ENCODE peak calls at places on chromosomes 1 and 21, in four cellular contexts. S is ovary; C is CD8-positive, alpha-beta T cell; A is transverse colon. Y is an unnamed sample.

GRCh38 chr21:29295066-29295650 is 3.6 kb upstream of the BACH1 start:
- DNase-seq in S (no peak), C (no peak), A (peak), Y (no peak)

GRCh38 chr1:161166669-161167548 is 683 bp downstream of the PPOX start:
- DNase-seq in S (no peak), C (no peak), A (no peak), Y (no peak)

GRCh38 chr1:27979151-27979858 is 19.5 kb downstream of the XKR8 start:
- DNase-seq in S (no peak), C (no peak), A (no peak), Y (no peak)

GRCh38 chr1:29709711-29710169 is 473.4 kb downstream of the PTPRU start:
- DNase-seq in S (no peak), C (no peak), A (no peak), Y (no peak)

GRCh38 chr1:157360021-157360390 is 192.3 kb downstream of the FCRL5 start:
- DNase-seq in S (no peak), C (no peak), A (no peak), Y (no peak)

GRCh38 chr1:54977938-54978337 is 2.5 kb upstream of the TMEM61 start:
- DNase-seq in S (no peak), C (no peak), A (peak), Y (peak)

GRCh38 chr21:32456497-32456918 is 44.0 kb downstream of the EVA1C start:
- DNase-seq in S (no peak), C (no peak), A (no peak), Y (no peak)

GRCh38 chr21:45073301-45074047 is 906 bp upstream of the ADARB1 start:
- DNase-seq in S (peak), C (no peak), A (peak), Y (peak)

GRCh38 chr21:38289697-38290096 is 32.9 kb downstream of the KCNJ15 start:
- DNase-seq in S (no peak), C (no peak), A (peak), Y (no peak)

GRCh38 chr1:106773206-106773605 is 283.3 kb upstream of the PRMT6 start:
- DNase-seq in S (no peak), C (no peak), A (no peak), Y (no peak)

GRCh38 chr1:47444578-47445465 is 7.0 kb downstream of the FOXD2 start:
- DNase-seq in S (no peak), C (no peak), A (peak), Y (no peak)

GRCh38 chr1:230844561-230844960 is 23.8 kb downstream of the C1orf198 start:
- DNase-seq in S (no peak), C (no peak), A (no peak), Y (no peak)

GRCh38 chr21:41953831-41954653 is at the start of gene C2CD2:
- DNase-seq in S (peak), C (no peak), A (peak), Y (peak)

GRCh38 chr1:93080424-93080823 is 1.3 kb downstream of the MTF2 start:
- DNase-seq in S (no peak), C (no peak), A (no peak), Y (no peak)

GRCh38 chr1:21865943-21866628 is 54.0 kb downstream of the LDLRAD2 start:
- DNase-seq in S (no peak), C (no peak), A (peak), Y (no peak)

GRCh38 chr1:11152755-11153154 is 36.4 kb upstream of the ANGPTL7 start:
- DNase-seq in S (no peak), C (no peak), A (no peak), Y (no peak)

GRCh38 chr1:6087958-6088357 is 42.3 kb downstream of the KCNAB2 start:
- DNase-seq in S (no peak), C (no peak), A (no peak), Y (no peak)

GRCh38 chr1:3711381-3711779 is 40.9 kb upstream of the CCDC27 start:
- DNase-seq in S (no peak), C (no peak), A (no peak), Y (no peak)

GRCh38 chr1:119371800-119372199 is 3.2 kb downstream of the HAO2 start:
- DNase-seq in S (no peak), C (no peak), A (no peak), Y (no peak)

GRCh38 chr1:169321539-169321938 is 46.1 kb downstream of the NME7 start:
- DNase-seq in S (no peak), C (no peak), A (no peak), Y (no peak)

GRCh38 chr1:160836981-160837557 is 25.6 kb downstream of the CD244 start:
- DNase-seq in S (no peak), C (no peak), A (no peak), Y (no peak)

GRCh38 chr1:147243228-147243685 is 773 bp downstream of the CHD1L start:
- DNase-seq in S (peak), C (peak), A (peak), Y (no peak)

GRCh38 chr1:147676306-147677085 is 6.2 kb upstream of the ACP6 start:
- DNase-seq in S (no peak), C (no peak), A (no peak), Y (no peak)

GRCh38 chr1:204873714-204874113 is 3.1 kb downstream of the NFASC start:
- DNase-seq in S (no peak), C (no peak), A (no peak), Y (no peak)

GRCh38 chr1:171717080-171717479 is 24.8 kb downstream of the VAMP4 start:
- DNase-seq in S (no peak), C (no peak), A (no peak), Y (no peak)

GRCh38 chr21:26077523-26077922 is 93.0 kb downstream of the APP start:
- DNase-seq in S (no peak), C (no peak), A (no peak), Y (no peak)

GRCh38 chr1:22527555-22528296 is 35.6 kb upstream of the EPHA8 start:
- DNase-seq in S (no peak), C (no peak), A (no peak), Y (no peak)

GRCh38 chr1:228340686-228341449 is 65.8 kb downstream of the TRIM11 start:
- DNase-seq in S (peak), C (no peak), A (peak), Y (no peak)

GRCh38 chr1:15739745-15740144 is 2.6 kb upstream of the TMEM82 start:
- DNase-seq in S (no peak), C (no peak), A (no peak), Y (no peak)

GRCh38 chr1:39116868-39117728 is 87.4 kb upstream of the MACF1 start:
- DNase-seq in S (no peak), C (no peak), A (no peak), Y (no peak)

GRCh38 chr1:118075116-118075515 is 109.9 kb downstream of the SPAG17 start:
- DNase-seq in S (no peak), C (no peak), A (no peak), Y (no peak)

GRCh38 chr1:14608308-14608707 is 9.8 kb downstream of the KAZN start:
- DNase-seq in S (no peak), C (no peak), A (no peak), Y (no peak)

GRCh38 chr1:234869182-234870019 is 259.2 kb downstream of the TOMM20 start:
- DNase-seq in S (no peak), C (no peak), A (no peak), Y (no peak)

GRCh38 chr1:239831577-239832355 is 259.9 kb upstream of the FMN2 start:
- DNase-seq in S (no peak), C (no peak), A (no peak), Y (no peak)

GRCh38 chr1:20574686-20575543 is 14.0 kb upstream of the CDA start:
- DNase-seq in S (peak), C (peak), A (peak), Y (peak)

GRCh38 chr21:43306391-43306790 is 120.5 kb downstream of the SIK1 start:
- DNase-seq in S (no peak), C (no peak), A (no peak), Y (no peak)

DNA sequence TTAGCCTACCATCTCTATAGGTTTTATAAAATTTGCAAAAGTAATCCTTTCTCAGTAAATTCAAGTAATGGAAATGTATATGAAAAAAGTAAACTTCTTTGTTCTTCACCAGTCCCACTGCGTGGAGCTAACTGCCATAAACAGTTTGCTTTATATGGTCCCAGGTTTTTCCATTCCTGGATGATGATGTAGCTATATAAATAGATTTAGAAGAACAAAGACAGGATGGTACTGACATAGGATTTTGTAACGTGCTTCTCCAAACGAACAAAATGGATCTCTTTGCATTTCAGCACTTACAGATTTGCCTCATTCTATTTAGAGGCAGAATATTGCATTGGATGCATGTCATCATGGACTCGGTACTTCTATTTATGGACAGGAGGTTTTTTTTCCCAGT is 57.3 kb downstream of the SMYD2 start:
- DNase-seq in S (no peak), C (no peak), A (no peak), Y (no peak)
- H3K27ac ChIP-seq in S (no peak), C (no peak), A (no peak), Y (no peak)

DNA sequence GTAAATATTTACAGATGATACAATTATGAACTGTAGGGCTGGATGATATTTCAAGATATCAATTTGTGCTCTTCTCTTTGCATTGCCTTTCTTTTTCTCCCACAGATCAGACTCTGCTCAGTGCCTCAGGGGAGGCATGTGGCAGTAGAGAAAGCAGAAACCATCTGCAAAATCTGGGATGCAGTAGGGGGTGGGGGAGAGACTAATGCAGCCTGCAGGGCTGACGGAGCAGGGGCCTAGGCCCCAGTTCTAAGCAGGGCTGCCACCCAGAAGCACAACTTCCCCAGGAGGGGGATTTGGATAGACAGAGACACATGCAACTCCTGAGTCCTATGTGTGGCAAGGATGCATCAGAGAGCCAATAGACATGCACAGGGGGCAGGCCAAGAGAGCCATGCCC is 511.6 kb downstream of the SMYD3 start:
- DNase-seq in S (no peak), C (no peak), A (no peak), Y (no peak)
- H3K4me3 ChIP-seq in S (no peak), C (no peak), A (no peak), Y (no peak)

GRCh38 chr1:145959957-145960467 is 2.2 kb upstream of the LIX1L start:
- DNase-seq in S (no peak), C (no peak), A (no peak), Y (no peak)

GRCh38 chr1:145959333-145959732 is 1.5 kb upstream of the LIX1L start:
- DNase-seq in S (no peak), C (no peak), A (no peak), Y (no peak)

GRCh38 chr1:145961425-145962156 is 2.8 kb downstream of the ANKRD34A start:
- DNase-seq in S (peak), C (peak), A (peak), Y (no peak)

GRCh38 chr1:145961109-145961424 is 3.2 kb upstream of the LIX1L start:
- DNase-seq in S (peak), C (no peak), A (no peak), Y (no peak)

GRCh38 chr1:145960468-145961108 is 2.8 kb upstream of the LIX1L start:
- DNase-seq in S (peak), C (peak), A (peak), Y (peak)
- H3K27ac ChIP-seq in S (peak), C (peak), A (peak), Y (peak)

GRCh38 chr1:19311931-19312781 is at the start of the genes AKR7A2 and SLC66A1:
- DNase-seq in S (peak), C (peak), A (peak), Y (peak)

GRCh38 chr1:19312782-19313635 is 883 bp downstream of the SLC66A1 start:
- DNase-seq in S (no peak), C (no peak), A (no peak), Y (no peak)

GRCh38 chr1:19315378-19316206 is 3.5 kb downstream of the SLC66A1 start:
- DNase-seq in S (no peak), C (no peak), A (no peak), Y (no peak)

GRCh38 chr1:19313636-19313959 is 1.5 kb downstream of the SLC66A1 start:
- DNase-seq in S (no peak), C (no peak), A (no peak), Y (no peak)

DNA sequence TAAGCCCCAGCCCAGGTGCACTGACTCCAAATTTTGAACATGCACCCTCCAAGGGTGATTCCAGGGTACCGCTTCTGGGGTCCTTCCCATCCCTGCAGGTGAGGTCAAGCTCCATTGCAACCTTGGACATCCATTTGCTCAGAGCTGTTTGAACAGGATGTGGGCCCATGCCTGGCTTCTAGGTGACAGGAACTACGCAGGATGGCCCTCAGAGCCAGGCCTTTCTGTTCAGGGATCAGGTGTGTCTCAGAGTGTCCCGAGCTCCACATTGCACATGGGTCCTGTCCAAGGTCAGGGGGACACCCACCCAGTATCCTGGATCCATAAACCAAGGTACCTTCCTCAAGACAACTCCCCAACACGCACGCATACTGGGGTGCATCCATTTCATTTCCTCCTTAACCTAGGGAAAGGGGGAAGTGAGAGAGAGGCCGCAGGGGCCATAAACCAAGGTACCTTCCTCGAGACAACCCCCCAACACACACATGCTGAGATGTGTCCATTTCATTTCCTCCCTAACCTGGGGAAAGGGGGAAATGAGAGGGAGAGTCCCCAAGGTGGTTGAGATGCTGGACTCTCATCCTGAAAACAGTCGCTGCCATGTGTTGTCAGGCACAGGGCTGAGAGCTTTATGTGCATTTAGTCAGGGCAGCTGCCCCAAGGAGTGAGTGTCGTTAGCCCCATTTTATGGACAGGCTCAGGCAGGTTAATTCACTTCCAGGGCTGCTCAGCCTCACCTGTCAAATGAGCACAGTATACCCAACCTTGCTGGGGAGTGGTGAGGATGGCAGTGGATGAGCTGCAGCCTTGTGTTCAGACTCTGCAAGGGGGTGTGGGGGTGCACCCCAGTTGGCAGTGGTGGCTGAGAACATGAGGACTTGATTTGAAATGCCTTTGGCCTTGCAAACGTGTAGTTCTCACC is 2.1 kb downstream of the SLC66A1 start:
- DNase-seq in S (no peak), C (no peak), A (no peak), Y (no peak)
- H3K4me3 ChIP-seq in S (no peak), C (no peak), A (no peak), Y (no peak)

DNA sequence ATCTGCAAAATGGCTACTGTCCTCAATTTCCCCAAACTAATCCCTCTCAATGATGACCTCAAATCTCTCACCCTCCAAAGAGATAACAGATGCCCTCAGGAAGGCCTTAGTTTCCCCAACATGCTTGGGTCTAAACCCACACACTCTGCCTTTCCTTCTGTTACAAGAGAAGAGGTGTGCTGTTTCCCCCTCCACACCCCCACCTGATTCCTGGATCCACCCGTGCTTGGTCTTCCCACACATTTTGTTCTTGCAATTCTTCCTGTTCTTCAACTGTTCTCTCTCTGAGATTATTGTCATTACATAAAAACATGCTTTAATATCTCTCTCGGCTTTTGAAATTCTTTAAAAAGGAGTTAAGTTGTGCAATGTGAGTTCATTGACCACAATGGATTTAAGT is 5.7 kb upstream of the CBR3 start:
- DNase-seq in S (no peak), C (no peak), A (no peak), Y (no peak)
- H3K27ac ChIP-seq in S (no peak), C (no peak), A (no peak), Y (no peak)

GRCh38 chr1:226942392-226942791 is 2.3 kb downstream of the COQ8A start:
- DNase-seq in S (no peak), C (no peak), A (no peak), Y (no peak)
- H3K4me3 ChIP-seq in S (peak), C (no peak), A (no peak), Y (peak)

GRCh38 chr1:153752561-153753195 is 22.5 kb upstream of the SLC27A3 start:
- DNase-seq in S (peak), C (no peak), A (no peak), Y (no peak)
- H3K27ac ChIP-seq in S (peak), C (no peak), A (no peak), Y (peak)

GRCh38 chr1:36148821-36149236 is 457 bp downstream of the TRAPPC3 start:
- DNase-seq in S (no peak), C (no peak), A (no peak), Y (no peak)

GRCh38 chr1:36149237-36149972 is at the start of gene TRAPPC3:
- DNase-seq in S (peak), C (peak), A (peak), Y (peak)

GRCh38 chr1:36151133-36151844 is 2.0 kb upstream of the TRAPPC3 start:
- DNase-seq in S (no peak), C (no peak), A (no peak), Y (no peak)

GRCh38 chr1:36150296-36151132 is 1.2 kb upstream of the TRAPPC3 start:
- DNase-seq in S (peak), C (peak), A (peak), Y (peak)

DNA sequence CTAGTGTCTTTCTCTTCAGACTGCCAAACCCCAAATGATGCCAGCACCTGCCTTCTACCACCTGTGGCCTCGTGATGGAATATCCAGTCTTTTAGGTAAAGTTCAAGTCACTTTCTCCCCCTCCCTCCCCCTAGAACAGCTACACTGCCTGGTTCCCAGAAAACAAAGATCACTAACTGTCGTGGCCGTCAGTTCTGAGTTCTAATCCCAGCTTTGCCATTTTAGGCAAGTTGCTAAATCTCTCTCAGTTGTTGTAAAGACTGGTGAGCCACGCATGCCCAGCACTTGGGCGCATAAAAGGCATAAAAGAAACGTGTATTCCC is 648 bp upstream of the TRAPPC3 start:
- DNase-seq in S (no peak), C (no peak), A (no peak), Y (no peak)
- H3K4me3 ChIP-seq in S (no peak), C (peak), A (no peak), Y (peak)

GRCh38 chr1:214573386-214574358 is 22.3 kb upstream of the PTPN14 start:
- DNase-seq in S (no peak), C (no peak), A (no peak), Y (no peak)
- H3K27ac ChIP-seq in S (no peak), C (no peak), A (no peak), Y (no peak)

Y was measured in stomach.